ENCODE peak calls at places on chromosomes 1 and 21, in six cellular contexts. One of them, this sample, is unnamed. For H3K4me1, the result is how much of the 10 kb centered on the place peaks cover.

GRCh38 chr1:24392982-24393645 is 20.5 kb downstream of the STPG1 start:
- DNase-seq in GM23248: peak
- DNase-seq in cardiac muscle cell: no peak
- DNase-seq in pancreas: no peak
- DNase-seq in A549: no peak
- DNase-seq in fibroblast of lung: no peak
- DNase-seq in this sample: no peak

GRCh38 chr1:200749090-200749489 is 10.4 kb downstream of the CAMSAP2 start:
- DNase-seq in GM23248: no peak
- DNase-seq in fibroblast of lung: no peak
- DNase-seq in pancreas: no peak
- DNase-seq in cardiac muscle cell: no peak
- DNase-seq in A549: no peak
- DNase-seq in this sample: no peak

GRCh38 chr1:235767795-235768194 is 98.9 kb downstream of the LYST start:
- DNase-seq in fibroblast of lung: no peak
- DNase-seq in A549: no peak
- DNase-seq in cardiac muscle cell: no peak
- DNase-seq in GM23248: no peak
- DNase-seq in pancreas: no peak
- DNase-seq in this sample: no peak

GRCh38 chr1:167705250-167705649 is 16.5 kb upstream of the MPZL1 start:
- DNase-seq in pancreas: no peak
- DNase-seq in A549: no peak
- DNase-seq in cardiac muscle cell: peak
- DNase-seq in fibroblast of lung: no peak
- DNase-seq in GM23248: no peak
- DNase-seq in this sample: no peak

GRCh38 chr21:36909901-36910561 is 56.4 kb downstream of the HLCS start:
- DNase-seq in A549: peak
- DNase-seq in fibroblast of lung: peak
- DNase-seq in pancreas: no peak
- DNase-seq in cardiac muscle cell: no peak
- DNase-seq in GM23248: peak
- DNase-seq in this sample: no peak

GRCh38 chr1:115469703-115470476 is 131.8 kb upstream of the NGF start:
- DNase-seq in A549: peak
- DNase-seq in cardiac muscle cell: peak
- DNase-seq in pancreas: no peak
- DNase-seq in GM23248: peak
- DNase-seq in fibroblast of lung: peak
- DNase-seq in this sample: no peak

GRCh38 chr1:235601087-235601486 is 48.5 kb downstream of the GNG4 start:
- DNase-seq in pancreas: no peak
- DNase-seq in fibroblast of lung: peak
- DNase-seq in A549: no peak
- DNase-seq in GM23248: peak
- DNase-seq in cardiac muscle cell: peak
- DNase-seq in this sample: no peak

GRCh38 chr1:66867501-66867900 is 57.2 kb downstream of the DNAI4 start:
- DNase-seq in cardiac muscle cell: no peak
- DNase-seq in GM23248: no peak
- DNase-seq in fibroblast of lung: no peak
- DNase-seq in A549: no peak
- DNase-seq in pancreas: no peak
- DNase-seq in this sample: no peak

GRCh38 chr1:226526801-226527595 is 21.6 kb upstream of the STUM start:
- DNase-seq in GM23248: peak
- DNase-seq in cardiac muscle cell: peak
- DNase-seq in fibroblast of lung: peak
- DNase-seq in A549: no peak
- DNase-seq in pancreas: peak
- DNase-seq in this sample: no peak

GRCh38 chr1:179166663-179167417 is 62.6 kb downstream of the ABL2 start:
- DNase-seq in cardiac muscle cell: no peak
- DNase-seq in A549: no peak
- DNase-seq in pancreas: no peak
- DNase-seq in GM23248: peak
- DNase-seq in fibroblast of lung: peak
- DNase-seq in this sample: no peak

GRCh38 chr1:227756172-227756959 is 21.1 kb downstream of the SNAP47 start:
- DNase-seq in fibroblast of lung: peak
- DNase-seq in pancreas: no peak
- DNase-seq in GM23248: no peak
- DNase-seq in A549: no peak
- DNase-seq in cardiac muscle cell: no peak
- DNase-seq in this sample: no peak

GRCh38 chr1:179079113-179079761 is 2.6 kb upstream of the TOR3A start:
- DNase-seq in pancreas: peak
- DNase-seq in fibroblast of lung: peak
- DNase-seq in GM23248: peak
- DNase-seq in A549: peak
- DNase-seq in cardiac muscle cell: peak
- DNase-seq in this sample: peak

GRCh38 chr21:33510826-33511225 is 19.3 kb upstream of the DNAJC28 start:
- DNase-seq in pancreas: no peak
- DNase-seq in GM23248: no peak
- DNase-seq in cardiac muscle cell: no peak
- DNase-seq in fibroblast of lung: no peak
- DNase-seq in A549: no peak
- DNase-seq in this sample: no peak

GRCh38 chr21:36966066-36966845 is at the start of gene HLCS:
- DNase-seq in fibroblast of lung: peak
- DNase-seq in A549: peak
- DNase-seq in pancreas: peak
- DNase-seq in cardiac muscle cell: peak
- DNase-seq in GM23248: peak
- DNase-seq in this sample: peak

GRCh38 chr1:6991271-6991670 is 206.0 kb downstream of the CAMTA1 start:
- DNase-seq in GM23248: peak
- DNase-seq in pancreas: no peak
- DNase-seq in cardiac muscle cell: no peak
- DNase-seq in fibroblast of lung: peak
- DNase-seq in A549: peak
- DNase-seq in this sample: no peak

GRCh38 chr1:101295212-101295611 is 58.4 kb downstream of the S1PR1 start:
- DNase-seq in A549: no peak
- DNase-seq in GM23248: no peak
- DNase-seq in fibroblast of lung: no peak
- DNase-seq in pancreas: no peak
- DNase-seq in cardiac muscle cell: no peak
- DNase-seq in this sample: peak

GRCh38 chr1:62508187-62508758 is 71.4 kb downstream of the USP1 start:
- DNase-seq in fibroblast of lung: peak
- DNase-seq in pancreas: no peak
- DNase-seq in cardiac muscle cell: peak
- DNase-seq in GM23248: peak
- DNase-seq in A549: peak
- DNase-seq in this sample: no peak

GRCh38 chr1:227895828-227896685 is 51.7 kb downstream of the WNT9A start:
- DNase-seq in cardiac muscle cell: peak
- DNase-seq in A549: no peak
- DNase-seq in fibroblast of lung: no peak
- DNase-seq in pancreas: peak
- DNase-seq in GM23248: no peak
- DNase-seq in this sample: no peak

GRCh38 chr1:119631433-119632102 is 16.5 kb downstream of the ZNF697 start:
- DNase-seq in pancreas: peak
- DNase-seq in cardiac muscle cell: peak
- DNase-seq in GM23248: peak
- DNase-seq in A549: no peak
- DNase-seq in fibroblast of lung: peak
- DNase-seq in this sample: no peak

GRCh38 chr1:209759829-209760359 is 4.0 kb downstream of the TRAF3IP3 start:
- DNase-seq in fibroblast of lung: no peak
- DNase-seq in pancreas: no peak
- DNase-seq in GM23248: no peak
- DNase-seq in A549: no peak
- DNase-seq in cardiac muscle cell: no peak
- DNase-seq in this sample: no peak
- H3K4me1 ChIP-seq in fibroblast of lung: under half
- H3K4me1 ChIP-seq in pancreas: under half
- H3K4me1 ChIP-seq in GM23248: under half
- H3K4me1 ChIP-seq in A549: under half
- H3K4me1 ChIP-seq in cardiac muscle cell: under half
- H3K4me1 ChIP-seq in this sample: half or more

DNA sequence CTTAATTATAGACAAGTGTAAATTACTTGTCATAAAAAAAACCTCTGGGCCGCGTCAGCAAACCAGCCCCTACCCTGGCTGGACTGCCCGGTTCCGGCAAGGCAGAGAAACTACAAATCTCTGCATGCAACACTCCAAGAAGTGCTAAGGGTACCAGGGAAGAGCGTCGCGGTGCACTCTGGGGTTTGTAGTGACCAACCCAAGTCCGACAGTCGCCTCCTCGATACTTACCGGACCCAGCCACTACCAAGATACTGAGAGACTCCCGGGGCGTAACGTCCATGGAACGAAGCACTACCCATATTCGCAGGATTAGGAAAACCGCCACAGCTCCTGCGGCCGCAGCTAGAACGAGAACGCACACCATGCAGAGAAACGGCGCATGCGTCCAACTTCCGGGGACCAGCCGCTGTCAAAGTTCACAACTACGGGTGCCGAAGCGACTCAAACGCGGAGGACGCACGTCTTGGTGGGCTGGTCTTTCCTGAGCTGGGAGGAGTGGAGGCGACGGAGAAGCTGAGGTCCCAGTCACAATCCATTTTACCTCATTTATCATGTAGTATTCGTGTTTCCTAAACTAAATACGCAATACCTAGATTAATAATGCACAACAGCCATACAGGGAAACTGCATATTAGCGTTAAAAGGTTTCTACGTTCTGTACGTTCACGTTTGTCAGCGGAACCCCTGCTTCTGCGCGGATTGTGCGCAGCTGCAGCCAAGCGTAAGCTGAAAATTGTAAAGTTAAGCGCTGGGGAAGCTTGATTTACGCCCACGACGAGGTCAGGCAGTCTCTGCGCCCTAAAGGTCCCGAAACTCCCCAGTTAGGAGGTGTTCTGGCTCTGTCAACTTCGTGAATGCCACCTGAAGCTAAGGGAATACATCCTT is at the start of gene ALG14:
- DNase-seq in GM23248: peak
- DNase-seq in A549: peak
- DNase-seq in cardiac muscle cell: peak
- DNase-seq in fibroblast of lung: peak
- DNase-seq in pancreas: peak
- DNase-seq in this sample: peak
- H3K4me1 ChIP-seq in GM23248: under half
- H3K4me1 ChIP-seq in A549: under half
- H3K4me1 ChIP-seq in cardiac muscle cell: under half
- H3K4me1 ChIP-seq in fibroblast of lung: under half
- H3K4me1 ChIP-seq in pancreas: under half
- H3K4me1 ChIP-seq in this sample: under half

DNA sequence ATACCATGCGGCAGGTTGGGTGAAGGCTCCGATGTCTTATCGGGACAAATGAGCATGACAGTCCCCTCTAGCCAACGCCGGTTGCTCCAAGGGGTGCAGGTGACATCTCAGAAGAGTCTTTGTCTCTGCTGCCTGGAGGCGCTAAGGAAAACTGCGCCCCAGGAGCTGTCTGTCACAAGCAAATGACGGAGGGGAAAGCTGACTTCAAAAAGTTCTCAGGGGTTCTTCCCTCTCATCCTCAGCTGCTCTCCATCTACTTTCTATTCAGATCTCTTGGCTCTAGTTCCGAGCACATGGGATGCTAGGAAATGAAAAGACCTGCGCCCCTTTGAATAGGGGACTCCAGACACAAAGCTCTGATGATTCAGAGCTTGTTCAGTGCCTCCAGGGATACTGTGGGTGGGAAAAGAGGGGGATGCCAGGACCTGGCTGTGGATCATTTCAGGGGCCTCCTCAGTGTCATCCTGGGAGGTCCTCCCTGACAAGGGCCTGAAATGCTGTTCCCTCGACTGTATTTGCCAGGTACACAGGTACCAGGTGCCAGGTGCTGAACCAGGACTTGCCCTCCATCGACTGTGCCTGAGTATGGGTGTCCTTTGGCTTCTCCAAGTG is 869 bp upstream of the KIAA0040 start:
- DNase-seq in GM23248: peak
- DNase-seq in A549: no peak
- DNase-seq in cardiac muscle cell: no peak
- DNase-seq in fibroblast of lung: no peak
- DNase-seq in pancreas: no peak
- DNase-seq in this sample: no peak
- H3K4me1 ChIP-seq in GM23248: under half
- H3K4me1 ChIP-seq in A549: under half
- H3K4me1 ChIP-seq in cardiac muscle cell: under half
- H3K4me1 ChIP-seq in fibroblast of lung: under half
- H3K4me1 ChIP-seq in pancreas: under half
- H3K4me1 ChIP-seq in this sample: under half

GRCh38 chr1:10708807-10709523 is 87.5 kb downstream of the CASZ1 start:
- DNase-seq in fibroblast of lung: no peak
- DNase-seq in cardiac muscle cell: no peak
- DNase-seq in A549: no peak
- DNase-seq in GM23248: no peak
- DNase-seq in pancreas: no peak
- DNase-seq in this sample: no peak
- H3K4me1 ChIP-seq in fibroblast of lung: under half
- H3K4me1 ChIP-seq in cardiac muscle cell: half or more
- H3K4me1 ChIP-seq in A549: under half
- H3K4me1 ChIP-seq in GM23248: under half
- H3K4me1 ChIP-seq in pancreas: under half
- H3K4me1 ChIP-seq in this sample: under half

DNA sequence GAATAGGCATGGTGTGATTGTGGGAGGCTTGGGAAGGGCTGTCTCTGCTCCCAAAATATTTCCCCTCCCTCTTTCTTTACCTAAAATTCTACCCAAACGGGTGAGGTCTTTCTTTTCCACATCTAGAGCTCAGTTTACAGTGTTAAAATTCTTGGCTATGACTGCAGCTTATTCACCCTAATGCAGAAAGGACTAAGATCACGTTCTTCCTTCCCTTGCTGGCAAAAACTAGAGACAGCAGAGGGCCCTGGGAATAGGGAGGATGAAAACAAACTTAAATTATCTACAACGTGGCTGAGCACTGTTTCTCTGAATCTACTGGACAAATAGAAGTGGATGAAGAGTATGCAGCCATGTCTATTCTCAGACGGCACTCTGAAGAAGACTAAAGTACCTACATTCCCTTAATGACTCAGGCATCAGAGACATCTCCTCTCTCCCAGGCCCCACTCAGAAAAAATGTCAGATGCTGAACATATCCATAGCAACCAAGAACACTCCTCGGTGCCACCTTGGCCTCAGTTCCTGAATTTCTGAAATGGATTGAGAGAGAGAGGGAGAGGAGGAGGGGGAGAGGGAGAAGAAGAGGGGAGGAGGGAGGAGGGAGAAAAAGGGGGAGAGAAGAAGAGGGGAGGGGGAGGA is 16.1 kb upstream of the OVAAL start:
- DNase-seq in cardiac muscle cell: no peak
- DNase-seq in fibroblast of lung: no peak
- DNase-seq in A549: no peak
- DNase-seq in GM23248: peak
- DNase-seq in pancreas: no peak
- DNase-seq in this sample: no peak
- H3K4me1 ChIP-seq in cardiac muscle cell: half or more
- H3K4me1 ChIP-seq in fibroblast of lung: under half
- H3K4me1 ChIP-seq in A549: under half
- H3K4me1 ChIP-seq in GM23248: under half
- H3K4me1 ChIP-seq in pancreas: under half
- H3K4me1 ChIP-seq in this sample: under half

This sample was measured in effector memory CD4-positive, alpha-beta T cell.